ENCODE peak calls at places on chromosomes 6 and 20, in ten cellular contexts. I is breast epithelium, H is HCT116, C is transverse colon, F is uterus, V is Peyer's patch, J is IMR-90, W is H54, O is body of pancreas, D is A549. Y is an unnamed sample.

GRCh38 chr6:63689421-63689820 is 53.8 kb downstream of the PHF3 start:
- DNase-seq in H (no peak), J (no peak), D (no peak), C (no peak), V (no peak), O (no peak), W (no peak), F (no peak), I (no peak), Y (no peak)

GRCh38 chr6:74334722-74335121 is 638.7 kb downstream of the CD109 start:
- DNase-seq in C (no peak), W (no peak), O (no peak), J (no peak), H (no peak), D (no peak), F (no peak), V (no peak), I (no peak), Y (no peak)

GRCh38 chr6:122712093-122712863 is 67.2 kb upstream of the FABP7 start:
- DNase-seq in C (no peak), W (no peak), O (no peak), D (no peak), I (no peak), F (no peak), J (peak; percentile 62), H (no peak), V (no peak), Y (no peak)

GRCh38 chr6:83065511-83066192 is at the start of gene UBE3D:
- DNase-seq in D (peak; percentile 70), J (peak; percentile 75), I (peak; percentile 65), F (peak; percentile 87), V (peak; percentile 91), O (peak; percentile 90), H (peak; percentile 51), W (peak; percentile 78), C (peak; percentile 92), Y (peak; percentile 75)

GRCh38 chr6:21171801-21172200 is 421.8 kb upstream of the SOX4 start:
- DNase-seq in F (no peak), D (no peak), O (no peak), V (no peak), C (no peak), H (no peak), W (no peak), I (no peak), J (no peak), Y (no peak)

GRCh38 chr6:19731286-19731685 is 105.9 kb upstream of the ID4 start:
- DNase-seq in V (no peak), F (no peak), H (peak; percentile 38), I (no peak), W (peak; percentile 27), C (no peak), O (no peak), D (peak; percentile 4), J (peak; percentile 93), Y (no peak)

GRCh38 chr6:118489990-118490389 is 58.1 kb upstream of the PLN start:
- DNase-seq in J (no peak), D (no peak), I (no peak), W (no peak), H (no peak), F (no peak), O (no peak), C (no peak), V (no peak), Y (no peak)

GRCh38 chr6:129188795-129189194 is 305.9 kb downstream of the LAMA2 start:
- DNase-seq in V (no peak), I (no peak), D (no peak), H (no peak), C (no peak), F (no peak), J (no peak), W (no peak), O (no peak), Y (no peak)

GRCh38 chr20:53948383-53949318 is 121.7 kb downstream of the BCAS1 start:
- DNase-seq in O (no peak), F (no peak), V (no peak), D (no peak), J (no peak), C (no peak), H (no peak), I (no peak), W (no peak), Y (no peak)

GRCh38 chr20:53947501-53948195 is 122.7 kb downstream of the BCAS1 start:
- DNase-seq in D (no peak), J (no peak), O (no peak), C (no peak), I (no peak), H (no peak), W (no peak), V (no peak), F (no peak), Y (no peak)

GRCh38 chr20:53950578-53950977 is 119.8 kb downstream of the BCAS1 start:
- DNase-seq in O (no peak), C (no peak), I (no peak), J (no peak), W (no peak), V (no peak), F (no peak), D (no peak), H (no peak), Y (no peak)

GRCh38 chr20:53950031-53950430 is 120.4 kb downstream of the BCAS1 start:
- DNase-seq in J (peak; percentile 18), F (no peak), H (no peak), I (no peak), O (no peak), C (no peak), W (no peak), D (no peak), V (no peak), Y (no peak)

GRCh38 chr20:53949319-53949839 is 121.0 kb downstream of the BCAS1 start:
- DNase-seq in F (no peak), O (peak; percentile 54), D (no peak), J (peak; percentile 94), V (peak; percentile 84), I (peak; percentile 70), C (peak; percentile 69), H (no peak), W (peak; percentile 80), Y (no peak)
- TF ChIP-seq POLR2A in F (no peak), O (no peak), D (no peak), J (peak; percentile 22), V (no peak), I (no peak), C (no peak), H (no peak), W (no peak), Y (no peak)

DNA sequence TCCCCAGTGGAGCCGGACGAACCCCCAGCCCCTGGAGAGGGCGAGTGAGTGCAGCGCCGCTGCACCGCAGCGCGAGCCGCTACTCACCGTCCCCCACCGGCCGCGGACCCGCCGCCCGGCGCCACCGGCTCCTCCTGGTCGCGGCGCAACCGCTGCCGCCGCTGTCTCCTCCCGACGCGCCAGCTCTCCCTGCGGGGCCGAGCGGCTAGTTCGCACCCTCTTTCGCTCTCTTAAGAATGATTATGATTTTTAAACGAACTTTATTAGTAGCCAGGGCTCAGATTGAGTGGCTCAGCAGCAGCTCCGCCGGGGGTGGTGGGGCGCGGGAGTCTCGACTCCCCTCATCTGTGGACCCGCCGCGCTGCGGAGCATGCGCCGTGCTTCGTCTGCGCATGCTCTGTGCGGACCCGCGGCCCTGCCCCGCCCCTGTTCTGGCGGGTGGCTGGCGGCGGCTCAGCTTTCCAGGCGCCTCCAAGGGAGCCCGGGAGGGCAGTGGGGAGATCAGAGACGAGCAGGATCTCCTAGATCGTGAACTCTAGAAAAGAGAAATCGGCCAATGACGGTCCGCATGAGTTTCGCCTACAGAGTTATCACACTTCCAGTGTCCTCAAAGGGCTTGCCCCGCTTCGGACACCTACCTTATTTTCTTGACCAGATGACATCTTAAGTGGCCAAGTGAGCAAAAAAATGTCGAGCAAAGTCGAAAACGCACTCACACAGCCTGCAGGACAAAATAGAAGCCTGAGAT is at the start of gene RAB23:
- DNase-seq in I (peak; percentile 62), D (peak; percentile 57), O (peak; percentile 77), H (peak; percentile 60), V (peak; percentile 71), J (peak; percentile 77), F (peak; percentile 81), C (peak; percentile 84), W (peak; percentile 81), Y (peak; percentile 75)
- TF ChIP-seq POLR2A in I (peak; percentile 69), D (peak; percentile 82), O (peak; percentile 69), H (peak; percentile 65), V (peak; percentile 59), J (peak; percentile 85), F (peak; percentile 93), C (peak; percentile 76), W (peak; percentile 93), Y (peak; percentile 48)

DNA sequence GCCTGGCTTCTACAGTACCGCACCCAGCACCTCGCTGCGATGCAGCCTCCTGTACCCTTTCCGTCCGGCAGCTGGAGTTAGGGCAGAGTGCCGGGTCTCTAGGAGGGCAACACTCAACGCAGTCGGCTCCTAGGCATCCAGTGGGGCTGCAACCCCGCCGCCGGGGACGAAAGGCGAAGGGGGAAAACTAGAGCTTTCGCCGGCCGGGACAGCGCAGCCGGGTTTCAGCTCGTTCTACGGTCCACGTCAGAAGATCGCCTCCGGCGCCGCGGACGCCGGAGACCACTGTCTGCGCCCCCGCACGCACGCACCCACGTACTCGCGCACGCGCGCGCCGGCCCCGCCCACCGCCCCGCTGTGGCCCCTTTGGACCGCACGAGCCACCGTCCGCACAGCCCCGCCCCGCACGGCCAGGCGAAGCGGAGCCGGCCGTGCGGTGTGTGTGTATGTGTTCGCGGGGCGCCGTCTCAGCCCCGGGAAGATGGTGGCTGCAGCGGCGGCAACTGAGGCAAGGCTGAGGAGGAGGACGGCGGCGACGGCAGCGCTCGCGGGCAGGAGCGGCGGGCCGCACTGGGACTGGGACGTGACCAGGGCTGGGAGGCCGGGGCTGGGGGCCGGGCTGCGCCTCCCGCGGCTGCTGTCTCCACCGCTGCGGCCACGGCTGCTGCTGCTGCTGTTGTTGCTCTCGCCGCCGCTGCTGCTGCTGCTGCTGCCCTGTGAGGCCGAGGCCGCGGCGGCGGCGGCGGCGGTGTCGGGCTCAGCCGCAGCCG is at the start of gene ATRN:
- DNase-seq in J (peak; percentile 89), D (peak; percentile 94), V (peak; percentile 87), I (peak; percentile 73), W (peak; percentile 84), F (peak; percentile 88), C (peak; percentile 89), H (peak; percentile 69), O (peak; percentile 91), Y (peak; percentile 91)
- TF ChIP-seq POLR2A in J (peak; percentile 89), D (peak; percentile 98), V (peak; percentile 46), I (no peak), W (peak; percentile 93), F (peak; percentile 45), C (peak; percentile 50), H (peak; percentile 88), O (peak; percentile 86), Y (peak; percentile 80)

DNA sequence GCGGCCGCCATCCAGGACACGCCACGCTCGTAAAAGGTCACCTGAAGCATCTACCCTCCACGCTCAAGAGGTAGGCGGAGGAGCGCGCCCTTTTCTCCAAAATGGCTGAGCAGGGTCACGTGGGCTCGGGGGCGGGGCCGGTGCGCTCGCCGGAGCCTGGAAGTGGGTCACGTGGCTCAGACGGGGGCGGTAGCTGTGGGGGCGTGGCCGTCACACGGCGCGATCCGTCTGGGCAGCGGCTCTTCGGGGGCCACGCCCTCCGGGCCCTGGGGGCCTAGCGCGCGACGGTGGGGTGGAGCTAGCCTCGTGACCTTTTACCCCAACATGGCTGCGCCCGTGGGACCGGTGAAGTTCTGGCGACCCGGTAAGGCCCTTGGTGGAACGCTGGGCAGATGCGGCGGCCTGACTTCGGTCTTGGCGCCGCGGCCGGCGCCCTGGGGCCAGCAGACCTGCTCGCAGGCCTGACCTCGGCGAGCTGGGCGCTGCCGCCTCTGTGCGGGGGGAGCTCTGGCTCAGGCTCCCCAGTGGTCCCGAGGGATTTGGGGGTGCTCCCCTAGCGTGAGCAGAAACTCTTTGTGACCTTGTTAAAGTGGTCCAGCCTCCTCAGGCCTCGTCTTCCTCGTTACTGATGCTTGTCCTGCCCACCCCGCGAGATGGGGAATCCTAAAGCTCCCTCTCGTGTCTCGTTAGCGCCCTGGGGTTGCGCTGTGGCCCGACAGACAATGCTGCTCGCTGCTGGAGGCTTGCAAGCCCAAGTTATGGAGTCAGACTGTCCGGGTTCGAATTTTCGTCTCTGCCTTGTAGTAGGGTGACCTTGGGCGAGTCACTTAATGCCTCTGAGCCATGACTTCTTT is at the start of gene DHX35:
- DNase-seq in D (peak; percentile 91), I (peak; percentile 96), C (peak; percentile 99), F (peak; percentile 97), O (peak; percentile 98), J (peak; percentile 94), H (peak; percentile 91), W (peak; percentile 94), V (peak; percentile 97), Y (peak; percentile 95)
- TF ChIP-seq POLR2A in D (peak; percentile 30), I (no peak), C (peak; percentile 45), F (no peak), O (peak; percentile 52), J (peak; percentile 31), H (peak; percentile 59), W (peak; percentile 62), V (peak; percentile 43), Y (peak; percentile 84)